ENCODE peak calls at places on chromosomes 5 and 9, in nine cellular contexts. R, A, U, Z, K, J, D, B and C are unnamed samples.

GRCh38 chr9:38339496-38339895 is 53.0 kb upstream of the ALDH1B1 start:
- DNase-seq in R (no peak), A (no peak), U (no peak), Z (no peak), K (no peak), J (peak), D (no peak), B (no peak), C (no peak)

GRCh38 chr5:133334796-133335639 is 277.3 kb downstream of the FSTL4 start:
- DNase-seq in R (no peak), A (no peak), U (no peak), Z (no peak), K (no peak), J (no peak), D (no peak), B (no peak), C (no peak)

GRCh38 chr9:95268681-95269080 is 48.8 kb downstream of the FANCC start:
- DNase-seq in R (peak), A (no peak), U (no peak), Z (peak), K (peak), J (no peak), D (no peak), B (no peak), C (no peak)

GRCh38 chr9:114501786-114502682 is 3.2 kb downstream of the WHRN start:
- DNase-seq in R (peak), A (no peak), U (no peak), Z (no peak), K (peak), J (no peak), D (no peak), B (no peak), C (no peak)

GRCh38 chr9:86633904-86634303 is 279.7 kb upstream of the TUT7 start:
- DNase-seq in R (no peak), A (no peak), U (no peak), Z (no peak), K (no peak), J (no peak), D (no peak), B (no peak), C (no peak)

GRCh38 chr5:110054240-110054639 is 364.5 kb downstream of the MAN2A1 start:
- DNase-seq in R (peak), A (peak), U (no peak), Z (peak), K (peak), J (no peak), D (peak), B (no peak), C (peak)

GRCh38 chr5:32540446-32540845 is 44.9 kb upstream of the SUB1 start:
- DNase-seq in R (no peak), A (no peak), U (no peak), Z (no peak), K (no peak), J (no peak), D (no peak), B (no peak), C (no peak)

GRCh38 chr9:101235105-101235866 is 149.5 kb downstream of the BAAT start:
- DNase-seq in R (peak), A (no peak), U (no peak), Z (peak), K (no peak), J (no peak), D (no peak), B (no peak), C (no peak)

GRCh38 chr5:157761690-157762611 is 18.4 kb downstream of the LSM11 start:
- DNase-seq in R (no peak), A (no peak), U (no peak), Z (peak), K (peak), J (no peak), D (no peak), B (no peak), C (no peak)

GRCh38 chr9:134181648-134182034 is 17.3 kb upstream of the RNU6ATAC start:
- DNase-seq in R (no peak), A (no peak), U (no peak), Z (no peak), K (no peak), J (peak), D (no peak), B (peak), C (no peak)

GRCh38 chr5:40409600-40409999 is 270.1 kb upstream of the PTGER4 start:
- DNase-seq in R (no peak), A (peak), U (no peak), Z (no peak), K (no peak), J (peak), D (no peak), B (no peak), C (peak)

GRCh38 chr5:172638209-172638768 is 2.8 kb upstream of the NEURL1B start:
- DNase-seq in R (no peak), A (no peak), U (no peak), Z (no peak), K (no peak), J (no peak), D (no peak), B (peak), C (no peak)